ENCODE peak calls at places on chromosomes 4 and X, in four cellular contexts. P, G, Z and U are unnamed samples.
A peak's percentile ranks its signal among the peaks of the same experiment; 100 is the strongest.

GRCh38 chr4:113584407-113585150 is 177.0 kb downstream of the CAMK2D start:
- DNase-seq in P (no peak), G (peak; percentile 80), Z (no peak), U (no peak)

GRCh38 chr4:151215295-151215694 is 61.7 kb upstream of the PRSS48 start:
- DNase-seq in P (no peak), G (no peak), Z (no peak), U (no peak)

GRCh38 chrX:22118161-22118830 is 86.2 kb downstream of the PHEX start:
- DNase-seq in P (no peak), G (no peak), Z (no peak), U (no peak)

GRCh38 chr4:154503598-154503997 is 12.0 kb upstream of the DCHS2 start:
- DNase-seq in P (no peak), G (peak; percentile 8), Z (no peak), U (no peak)

GRCh38 chrX:107324493-107325310 is 118.3 kb downstream of the DNAAF6 start:
- DNase-seq in P (no peak), G (peak; percentile 12), Z (peak; percentile 63), U (no peak)

GRCh38 chr4:36111180-36111579 is 133.1 kb downstream of the ARAP2 start:
- DNase-seq in P (no peak), G (peak; percentile 70), Z (no peak), U (no peak)

GRCh38 chr4:70356185-70356584 is 4.4 kb upstream of the SMR3A start:
- DNase-seq in P (no peak), G (no peak), Z (no peak), U (no peak)

GRCh38 chr4:152485726-152486276 is 50.1 kb downstream of the FBXW7 start:
- DNase-seq in P (no peak), G (peak; percentile 95), Z (no peak), U (no peak)

GRCh38 chr4:161653697-161654096 is 510.1 kb downstream of the FSTL5 start:
- DNase-seq in P (no peak), G (no peak), Z (no peak), U (no peak)

GRCh38 chr4:182142146-182143085 is 100.8 kb upstream of the TENM3 start:
- DNase-seq in P (no peak), G (peak; percentile 71), Z (no peak), U (no peak)
- H3K4me3 ChIP-seq in P (peak overlapping the region; percentile 66), G (peak overlapping the region; percentile 81), Z (peak overlapping the region; percentile 53), U (peak overlapping the region; percentile 79)

GRCh38 chrX:2474280-2474962 is 26.4 kb downstream of the DHRSX start:
- DNase-seq in P (no peak), G (no peak), Z (peak; percentile 6), U (no peak)
- H3K4me3 ChIP-seq in P (no peak overlapping the region), G (no peak overlapping the region), Z (no peak overlapping the region), U (no peak overlapping the region)

DNA sequence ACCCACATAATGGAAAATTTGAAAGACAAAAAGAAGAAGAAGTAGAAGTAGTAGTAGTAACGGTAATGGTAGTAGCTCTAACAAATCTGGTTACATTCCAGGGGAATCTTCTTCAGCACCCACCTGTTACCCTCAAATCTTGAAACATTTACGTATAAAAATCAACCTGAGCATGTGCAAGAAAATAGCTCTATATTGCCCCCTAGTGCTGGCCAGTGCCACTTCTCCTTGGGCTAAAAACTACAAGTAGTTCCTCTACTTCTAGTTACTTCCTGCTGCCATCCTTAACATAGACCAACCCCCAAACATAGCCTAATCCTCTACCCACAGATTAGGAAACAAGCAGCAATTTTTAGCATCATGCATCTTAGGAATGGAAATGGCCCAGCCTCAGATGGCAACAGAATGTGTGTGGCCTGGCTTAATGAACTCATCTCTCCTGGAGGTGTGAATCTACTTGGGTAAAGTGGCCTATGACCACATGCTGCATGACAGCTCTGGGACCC is 3.1 kb downstream of the PDGFC start:
- DNase-seq in P (peak; percentile 72), G (peak; percentile 78), Z (no peak), U (no peak)
- H3K4me3 ChIP-seq in P (no peak overlapping the region), G (peak overlapping the region; percentile 100), Z (peak overlapping the region; percentile 70), U (peak overlapping the region; percentile 74)

DNA sequence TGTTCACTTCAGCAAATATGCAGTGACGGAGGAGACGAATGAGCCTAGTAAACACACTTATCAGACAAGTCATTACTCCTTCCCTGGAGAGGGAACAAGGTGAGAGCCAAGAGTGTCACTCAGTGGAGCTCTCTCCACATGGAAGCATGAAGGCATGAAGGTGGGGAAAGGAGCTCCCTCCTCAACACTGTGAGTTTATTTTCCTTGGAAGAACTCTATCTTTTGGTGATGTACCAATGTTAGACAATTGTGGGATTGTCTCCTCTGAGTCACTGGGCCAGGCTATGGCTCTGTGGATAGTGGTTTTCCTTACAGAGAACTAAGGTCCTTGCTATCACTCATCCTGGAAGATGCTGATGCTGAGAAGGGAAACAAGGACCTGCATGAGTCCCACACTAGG is 200.2 kb downstream of the CPEB2 start:
- DNase-seq in P (no peak), G (peak; percentile 54), Z (no peak), U (no peak)
- H3K4me3 ChIP-seq in P (no peak overlapping the region), G (no peak overlapping the region), Z (no peak overlapping the region), U (no peak overlapping the region)

DNA sequence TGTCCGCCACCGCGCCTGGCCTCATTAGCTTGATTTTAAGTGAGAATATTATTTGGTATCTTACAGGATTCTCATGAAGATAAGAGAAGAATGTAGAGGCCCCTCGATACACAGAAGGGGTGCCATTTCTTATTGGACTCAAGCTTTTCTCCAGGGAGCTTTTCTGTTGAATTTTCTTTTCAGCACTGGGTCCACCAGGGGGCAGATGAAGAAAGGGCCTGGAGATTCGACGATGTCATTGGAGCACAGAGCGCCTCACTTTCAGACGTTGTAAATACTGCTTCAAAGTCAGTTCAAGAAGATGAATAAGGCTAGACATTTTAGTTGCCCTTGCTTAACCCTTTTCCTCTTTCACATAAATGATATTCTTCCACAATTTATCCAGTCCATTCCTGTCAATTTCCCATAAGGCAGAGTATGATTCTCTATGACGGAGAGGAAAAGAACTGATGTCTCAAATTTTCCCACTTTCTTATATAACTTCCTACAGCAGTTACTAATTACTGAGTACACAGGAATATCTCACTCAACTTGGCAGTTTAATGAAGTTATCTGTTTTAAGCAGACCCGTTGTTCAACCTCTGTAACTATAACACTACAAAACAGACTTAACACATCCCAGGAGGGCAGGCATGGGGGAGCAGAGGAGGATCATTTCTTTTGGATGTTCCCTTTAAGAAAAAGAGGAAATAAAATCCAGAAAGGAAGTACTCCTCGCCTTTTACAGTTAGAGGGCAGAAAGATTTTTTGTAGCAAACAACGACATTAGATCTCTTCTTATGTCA is 12.0 kb upstream of the CENPU start:
- DNase-seq in P (peak; percentile 85), G (peak; percentile 47), Z (no peak), U (no peak)
- H3K4me3 ChIP-seq in P (no peak overlapping the region), G (no peak overlapping the region), Z (peak overlapping the region; percentile 9), U (peak overlapping the region; percentile 52)

GRCh38 chr4:82864336-82865001 is 26.5 kb downstream of the SEC31A start:
- DNase-seq in P (no peak), G (no peak), Z (no peak), U (no peak)

GRCh38 chr4:82861529-82861928 is 29.4 kb downstream of the SEC31A start:
- DNase-seq in P (no peak), G (no peak), Z (no peak), U (no peak)

GRCh38 chr4:82868572-82868971 is 22.4 kb downstream of the SEC31A start:
- DNase-seq in P (no peak), G (no peak), Z (no peak), U (no peak)

GRCh38 chr4:82866706-82867385 is 24.1 kb downstream of the SEC31A start:
- DNase-seq in P (no peak), G (no peak), Z (no peak), U (no peak)

GRCh38 chr4:82865592-82865991 is 25.4 kb downstream of the SEC31A start:
- DNase-seq in P (peak; percentile 34), G (peak; percentile 85), Z (no peak), U (no peak)
- H3K4me3 ChIP-seq in P (no peak overlapping the region), G (no peak overlapping the region), Z (no peak overlapping the region), U (no peak overlapping the region)

GRCh38 chr4:38800956-38801450 is 3.6 kb downstream of the TLR1 start:
- DNase-seq in P (no peak), G (peak; percentile 16), Z (no peak), U (no peak)

GRCh38 chr4:38805530-38806145 is 1.0 kb upstream of the TLR1 start:
- DNase-seq in P (peak; percentile 33), G (no peak), Z (no peak), U (no peak)

GRCh38 chr4:38803833-38804653 is 548 bp downstream of the TLR1 start:
- DNase-seq in P (no peak), G (no peak), Z (no peak), U (no peak)

GRCh38 chr4:38802561-38803355 is 1.8 kb downstream of the TLR1 start:
- DNase-seq in P (no peak), G (no peak), Z (no peak), U (no peak)

GRCh38 chr4:38804654-38805295 is at the start of gene TLR1:
- DNase-seq in P (no peak), G (peak; percentile 46), Z (no peak), U (no peak)
- H3K4me3 ChIP-seq in P (peak within 1 kb of the TSS; percentile 25), G (peak within 1 kb of the TSS; percentile 8), Z (peak within 1 kb of the TSS; percentile 52), U (peak within 1 kb of the TSS; percentile 66)

DNA sequence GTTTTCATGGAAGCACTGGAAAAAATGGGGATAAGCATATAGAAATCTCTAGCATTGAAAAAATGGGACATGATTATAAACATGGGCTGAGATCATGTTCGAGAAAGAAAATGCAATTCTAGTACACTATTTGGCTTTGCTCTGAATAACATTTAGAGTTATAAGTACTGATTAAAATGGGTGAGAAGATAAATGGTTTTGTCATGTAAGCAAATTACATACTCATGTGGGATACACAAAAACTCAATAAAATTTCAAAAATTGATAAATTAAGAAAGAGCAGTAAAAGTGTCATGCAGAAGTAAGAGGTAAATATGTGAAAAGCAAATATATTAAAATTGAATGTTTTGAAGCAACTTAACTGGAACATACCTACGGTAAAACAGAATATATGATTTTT is 99.6 kb downstream of the GRIA2 start:
- DNase-seq in P (no peak), G (no peak), Z (no peak), U (no peak)
- H3K4me3 ChIP-seq in P (no peak overlapping the region), G (no peak overlapping the region), Z (no peak overlapping the region), U (no peak overlapping the region)

GRCh38 chr4:159400782-159401712 is 298.2 kb downstream of the RAPGEF2 start:
- DNase-seq in P (no peak), G (no peak), Z (no peak), U (no peak)
- H3K4me3 ChIP-seq in P (no peak overlapping the region), G (no peak overlapping the region), Z (no peak overlapping the region), U (peak overlapping the region; percentile 61)

DNA sequence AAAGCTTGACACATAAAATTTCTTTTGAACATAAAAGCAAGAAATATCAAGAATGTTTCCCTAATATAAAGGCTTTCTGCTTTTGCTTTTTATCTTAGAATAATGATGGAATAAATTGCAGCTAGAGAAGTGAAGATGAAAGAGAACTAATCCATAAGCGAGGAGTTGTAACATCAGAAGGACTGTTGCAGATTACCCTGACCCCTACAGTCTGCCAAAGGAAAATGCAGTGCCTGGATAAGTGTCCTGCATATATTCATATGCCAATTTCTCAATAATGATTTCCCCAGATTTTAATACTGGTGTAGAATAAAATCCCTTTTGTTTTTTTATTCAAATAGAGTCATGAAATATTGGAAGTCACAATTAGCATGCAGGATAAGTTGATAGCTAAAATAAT is 115.9 kb downstream of the MAGEC2 start:
- DNase-seq in P (no peak), G (peak; percentile 2), Z (no peak), U (no peak)
- H3K4me3 ChIP-seq in P (no peak overlapping the region), G (no peak overlapping the region), Z (no peak overlapping the region), U (no peak overlapping the region)